ENCODE peak calls at places on chromosomes 2 and 18, in four cellular contexts. One of them, this sample, is unnamed.

GRCh38 chr2:237909075-237909695 is 49.8 kb downstream of the RAMP1 start:
- DNase-seq in colonic mucosa: no peak
- DNase-seq in RWPE1: no peak
- DNase-seq in cardiac fibroblast: no peak
- DNase-seq in this sample: no peak

GRCh38 chr2:225056330-225057073 is 14.2 kb upstream of the DOCK10 start:
- DNase-seq in colonic mucosa: no peak
- DNase-seq in cardiac fibroblast: peak; percentile 55
- DNase-seq in RWPE1: peak; percentile 25
- DNase-seq in this sample: peak; percentile 43

GRCh38 chr18:12886498-12887126 is 2.6 kb upstream of the PTPN2 start:
- DNase-seq in colonic mucosa: no peak
- DNase-seq in RWPE1: no peak
- DNase-seq in cardiac fibroblast: peak; percentile 38
- DNase-seq in this sample: no peak

GRCh38 chr2:207528980-207529329 is 807 bp upstream of the CREB1 start:
- DNase-seq in colonic mucosa: peak; percentile 49
- DNase-seq in RWPE1: peak; percentile 55
- DNase-seq in cardiac fibroblast: peak; percentile 53
- DNase-seq in this sample: peak; percentile 21

GRCh38 chr2:120342451-120342850 is 3.5 kb upstream of the INHBB start:
- DNase-seq in colonic mucosa: no peak
- DNase-seq in cardiac fibroblast: no peak
- DNase-seq in RWPE1: no peak
- DNase-seq in this sample: no peak

GRCh38 chr18:78420116-78420515 is 559.5 kb upstream of the SALL3 start:
- DNase-seq in cardiac fibroblast: no peak
- DNase-seq in RWPE1: no peak
- DNase-seq in colonic mucosa: no peak
- DNase-seq in this sample: no peak

GRCh38 chr2:163888591-163888990 is 152.8 kb upstream of the FIGN start:
- DNase-seq in colonic mucosa: no peak
- DNase-seq in RWPE1: no peak
- DNase-seq in cardiac fibroblast: no peak
- DNase-seq in this sample: no peak

GRCh38 chr18:10892801-10893595 is 256.4 kb downstream of the PIEZO2 start:
- DNase-seq in cardiac fibroblast: peak; percentile 23
- DNase-seq in colonic mucosa: no peak
- DNase-seq in RWPE1: no peak
- DNase-seq in this sample: no peak

GRCh38 chr2:1672738-1673137 is 71.6 kb downstream of the PXDN start:
- DNase-seq in colonic mucosa: no peak
- DNase-seq in RWPE1: no peak
- DNase-seq in cardiac fibroblast: no peak
- DNase-seq in this sample: no peak

GRCh38 chr2:171505374-171505773 is 16.9 kb upstream of the CYBRD1 start:
- DNase-seq in cardiac fibroblast: peak; percentile 14
- DNase-seq in colonic mucosa: no peak
- DNase-seq in RWPE1: no peak
- DNase-seq in this sample: peak; percentile 15

GRCh38 chr2:232363784-232364615 is 14.6 kb upstream of the ALPP start:
- DNase-seq in cardiac fibroblast: no peak
- DNase-seq in RWPE1: no peak
- DNase-seq in colonic mucosa: no peak
- DNase-seq in this sample: no peak

GRCh38 chr2:72917138-72917874 is at the start of gene EMX1:
- DNase-seq in colonic mucosa: peak; percentile 84
- DNase-seq in cardiac fibroblast: no peak
- DNase-seq in RWPE1: peak; percentile 74
- DNase-seq in this sample: no peak

GRCh38 chr2:109336296-109336695 is 207.3 kb downstream of the SH3RF3 start:
- DNase-seq in RWPE1: no peak
- DNase-seq in colonic mucosa: no peak
- DNase-seq in cardiac fibroblast: no peak
- DNase-seq in this sample: no peak

GRCh38 chr2:216373896-216374295 is 1.6 kb upstream of the MARCHF4 start:
- DNase-seq in cardiac fibroblast: no peak
- DNase-seq in RWPE1: no peak
- DNase-seq in colonic mucosa: no peak
- DNase-seq in this sample: no peak

GRCh38 chr2:48435909-48436308 is 94.0 kb upstream of the STON1 start:
- DNase-seq in colonic mucosa: no peak
- DNase-seq in RWPE1: no peak
- DNase-seq in cardiac fibroblast: peak; percentile 20
- DNase-seq in this sample: peak; percentile 28

GRCh38 chr2:223032187-223033142 is 19.5 kb upstream of the KCNE4 start:
- DNase-seq in RWPE1: no peak
- DNase-seq in colonic mucosa: no peak
- DNase-seq in cardiac fibroblast: peak; percentile 18
- DNase-seq in this sample: peak; percentile 23

GRCh38 chr2:41283079-41283765 is 764.6 kb upstream of the PKDCC start:
- DNase-seq in colonic mucosa: no peak
- DNase-seq in cardiac fibroblast: no peak
- DNase-seq in RWPE1: no peak
- DNase-seq in this sample: no peak

GRCh38 chr2:126715111-126715510 is 59.2 kb downstream of the GYPC start:
- DNase-seq in colonic mucosa: no peak
- DNase-seq in cardiac fibroblast: no peak
- DNase-seq in RWPE1: no peak
- DNase-seq in this sample: no peak

GRCh38 chr2:222708274-222708710 is 36.8 kb downstream of the MOGAT1 start:
- DNase-seq in cardiac fibroblast: peak; percentile 87
- DNase-seq in RWPE1: peak; percentile 53
- DNase-seq in colonic mucosa: peak; percentile 87
- DNase-seq in this sample: peak; percentile 65

GRCh38 chr2:110114007-110114591 is 1.5 kb downstream of the MALL start:
- DNase-seq in cardiac fibroblast: no peak
- DNase-seq in colonic mucosa: peak; percentile 93
- DNase-seq in RWPE1: peak; percentile 61
- DNase-seq in this sample: peak; percentile 37

GRCh38 chr2:24049485-24050021 is at the start of gene FKBP1B:
- DNase-seq in colonic mucosa: peak; percentile 83
- DNase-seq in RWPE1: peak; percentile 51
- DNase-seq in cardiac fibroblast: peak; percentile 52
- DNase-seq in this sample: peak; percentile 22

GRCh38 chr18:79749251-79750191 is 48.2 kb upstream of the KCNG2 start:
- DNase-seq in cardiac fibroblast: no peak
- DNase-seq in RWPE1: no peak
- DNase-seq in colonic mucosa: no peak
- DNase-seq in this sample: no peak

GRCh38 chr18:6728809-6729246 is 688 bp upstream of the ARHGAP28 start:
- DNase-seq in colonic mucosa: no peak
- DNase-seq in cardiac fibroblast: no peak
- DNase-seq in RWPE1: no peak
- DNase-seq in this sample: no peak

GRCh38 chr2:64646007-64646880 is 7.5 kb downstream of the SERTAD2 start:
- DNase-seq in colonic mucosa: peak; percentile 96
- DNase-seq in RWPE1: no peak
- DNase-seq in cardiac fibroblast: peak; percentile 87
- DNase-seq in this sample: peak; percentile 47

GRCh38 chr2:10811552-10811951 is 1.0 kb downstream of the PDIA6 start:
- DNase-seq in colonic mucosa: no peak
- DNase-seq in RWPE1: no peak
- DNase-seq in cardiac fibroblast: peak; percentile 31
- DNase-seq in this sample: no peak

GRCh38 chr2:6224267-6224666 is 532.1 kb downstream of the SOX11 start:
- DNase-seq in RWPE1: no peak
- DNase-seq in colonic mucosa: no peak
- DNase-seq in cardiac fibroblast: no peak
- DNase-seq in this sample: no peak

GRCh38 chr2:215747244-215747620 is 266.1 kb downstream of the MREG start:
- DNase-seq in cardiac fibroblast: peak; percentile 63
- DNase-seq in colonic mucosa: no peak
- DNase-seq in RWPE1: no peak
- DNase-seq in this sample: no peak

GRCh38 chr2:241608881-241609280 is 28.1 kb downstream of the THAP4 start:
- DNase-seq in colonic mucosa: no peak
- DNase-seq in RWPE1: no peak
- DNase-seq in cardiac fibroblast: no peak
- DNase-seq in this sample: no peak

GRCh38 chr2:241611062-241611461 is 25.9 kb downstream of the THAP4 start:
- DNase-seq in cardiac fibroblast: no peak
- DNase-seq in RWPE1: no peak
- DNase-seq in colonic mucosa: no peak
- DNase-seq in this sample: no peak

GRCh38 chr2:241612156-241613017 is 24.6 kb downstream of the THAP4 start:
- DNase-seq in colonic mucosa: no peak
- DNase-seq in RWPE1: no peak
- DNase-seq in cardiac fibroblast: no peak
- DNase-seq in this sample: no peak

GRCh38 chr2:241607162-241607885 is 29.6 kb downstream of the THAP4 start:
- DNase-seq in cardiac fibroblast: no peak
- DNase-seq in colonic mucosa: no peak
- DNase-seq in RWPE1: no peak
- DNase-seq in this sample: no peak

GRCh38 chr2:241609859-241610793 is 26.8 kb downstream of the THAP4 start:
- DNase-seq in cardiac fibroblast: peak; percentile 81
- DNase-seq in colonic mucosa: peak; percentile 91
- DNase-seq in RWPE1: peak; percentile 80
- DNase-seq in this sample: peak; percentile 81
- TF ChIP-seq CTCF in cardiac fibroblast: peak; percentile 28
- TF ChIP-seq CTCF in colonic mucosa: peak; percentile 56
- TF ChIP-seq CTCF in RWPE1: peak; percentile 77
- TF ChIP-seq CTCF in this sample: peak; percentile 81

GRCh38 chr18:44096016-44096415 is 584.7 kb upstream of the SETBP1 start:
- DNase-seq in colonic mucosa: no peak
- DNase-seq in RWPE1: no peak
- DNase-seq in cardiac fibroblast: peak; percentile 65
- DNase-seq in this sample: no peak

GRCh38 chr18:44093253-44093652 is 587.4 kb upstream of the SETBP1 start:
- DNase-seq in colonic mucosa: no peak
- DNase-seq in cardiac fibroblast: peak; percentile 39
- DNase-seq in RWPE1: no peak
- DNase-seq in this sample: no peak

DNA sequence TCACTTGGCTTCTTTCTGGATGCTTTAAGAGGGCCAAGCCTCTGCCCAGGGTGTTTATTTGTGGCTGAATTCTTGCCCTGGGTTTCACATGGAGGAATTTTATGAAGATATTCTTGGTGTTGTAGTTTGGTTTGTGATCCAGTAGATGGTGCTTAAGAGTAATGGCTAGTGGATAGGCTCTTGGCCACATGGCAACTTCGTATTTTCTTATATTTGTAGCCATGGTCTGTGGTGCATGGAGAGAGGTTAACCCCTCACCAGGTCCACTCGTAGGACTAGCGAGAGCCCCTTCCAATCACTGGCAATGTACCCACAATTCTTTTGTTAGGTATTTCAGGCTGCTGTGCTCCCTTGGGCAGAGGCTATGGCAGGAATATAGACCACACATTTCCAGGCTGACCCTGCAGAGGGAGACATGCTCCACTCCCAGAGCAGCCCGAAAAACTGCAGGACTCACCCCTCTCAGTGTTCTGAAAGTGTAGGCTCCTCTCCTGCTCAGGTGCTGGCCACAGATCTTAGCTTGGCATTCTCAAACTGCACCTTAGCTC is 582.1 kb upstream of the SETBP1 start:
- DNase-seq in cardiac fibroblast: peak; percentile 62
- DNase-seq in RWPE1: no peak
- DNase-seq in colonic mucosa: no peak
- DNase-seq in this sample: no peak
- TF ChIP-seq CTCF in cardiac fibroblast: peak; percentile 19
- TF ChIP-seq CTCF in RWPE1: no peak
- TF ChIP-seq CTCF in colonic mucosa: peak; percentile 34
- TF ChIP-seq CTCF in this sample: peak; percentile 37

GRCh38 chr2:230865766-230866703 is 1.3 kb downstream of the ITM2C start:
- DNase-seq in RWPE1: no peak
- DNase-seq in cardiac fibroblast: no peak
- DNase-seq in colonic mucosa: peak; percentile 91
- DNase-seq in this sample: no peak
- TF ChIP-seq CTCF in RWPE1: no peak
- TF ChIP-seq CTCF in cardiac fibroblast: peak; percentile 9
- TF ChIP-seq CTCF in colonic mucosa: no peak
- TF ChIP-seq CTCF in this sample: peak; percentile 25

GRCh38 chr18:47997338-47997780 is 66.9 kb upstream of the SMAD2 start:
- DNase-seq in cardiac fibroblast: peak; percentile 23
- DNase-seq in RWPE1: no peak
- DNase-seq in colonic mucosa: no peak
- DNase-seq in this sample: no peak
- TF ChIP-seq CTCF in cardiac fibroblast: peak; percentile 50
- TF ChIP-seq CTCF in RWPE1: peak; percentile 48
- TF ChIP-seq CTCF in colonic mucosa: peak; percentile 24
- TF ChIP-seq CTCF in this sample: peak; percentile 80

GRCh38 chr2:219058541-219059374 is 2.0 kb downstream of the IHH start:
- DNase-seq in cardiac fibroblast: no peak
- DNase-seq in RWPE1: no peak
- DNase-seq in colonic mucosa: peak; percentile 80
- DNase-seq in this sample: peak; percentile 19
- TF ChIP-seq CTCF in cardiac fibroblast: no peak
- TF ChIP-seq CTCF in RWPE1: no peak
- TF ChIP-seq CTCF in colonic mucosa: no peak
- TF ChIP-seq CTCF in this sample: no peak

DNA sequence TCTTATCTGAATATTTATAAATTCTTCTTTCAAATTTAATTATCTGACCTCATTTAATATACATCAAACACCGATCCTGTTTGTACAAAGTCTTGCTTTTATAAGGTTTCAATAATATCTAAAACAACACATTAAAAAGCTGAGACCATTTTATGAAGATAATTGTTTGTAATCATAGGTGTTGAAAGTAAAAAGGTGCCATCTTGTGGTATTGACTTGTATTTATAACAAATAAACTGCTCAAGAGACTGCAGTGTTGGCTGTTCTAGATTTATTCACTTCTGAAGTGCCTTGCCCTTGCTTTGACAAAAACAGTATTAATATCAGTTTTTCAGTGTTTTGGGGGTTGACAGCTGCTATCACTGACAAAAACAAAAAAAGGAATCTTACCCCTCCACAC is 286.8 kb upstream of the HNMT start:
- DNase-seq in colonic mucosa: no peak
- DNase-seq in RWPE1: no peak
- DNase-seq in cardiac fibroblast: peak; percentile 3
- DNase-seq in this sample: no peak
- TF ChIP-seq CTCF in colonic mucosa: no peak
- TF ChIP-seq CTCF in RWPE1: peak; percentile 15
- TF ChIP-seq CTCF in cardiac fibroblast: no peak
- TF ChIP-seq CTCF in this sample: peak; percentile 35

DNA sequence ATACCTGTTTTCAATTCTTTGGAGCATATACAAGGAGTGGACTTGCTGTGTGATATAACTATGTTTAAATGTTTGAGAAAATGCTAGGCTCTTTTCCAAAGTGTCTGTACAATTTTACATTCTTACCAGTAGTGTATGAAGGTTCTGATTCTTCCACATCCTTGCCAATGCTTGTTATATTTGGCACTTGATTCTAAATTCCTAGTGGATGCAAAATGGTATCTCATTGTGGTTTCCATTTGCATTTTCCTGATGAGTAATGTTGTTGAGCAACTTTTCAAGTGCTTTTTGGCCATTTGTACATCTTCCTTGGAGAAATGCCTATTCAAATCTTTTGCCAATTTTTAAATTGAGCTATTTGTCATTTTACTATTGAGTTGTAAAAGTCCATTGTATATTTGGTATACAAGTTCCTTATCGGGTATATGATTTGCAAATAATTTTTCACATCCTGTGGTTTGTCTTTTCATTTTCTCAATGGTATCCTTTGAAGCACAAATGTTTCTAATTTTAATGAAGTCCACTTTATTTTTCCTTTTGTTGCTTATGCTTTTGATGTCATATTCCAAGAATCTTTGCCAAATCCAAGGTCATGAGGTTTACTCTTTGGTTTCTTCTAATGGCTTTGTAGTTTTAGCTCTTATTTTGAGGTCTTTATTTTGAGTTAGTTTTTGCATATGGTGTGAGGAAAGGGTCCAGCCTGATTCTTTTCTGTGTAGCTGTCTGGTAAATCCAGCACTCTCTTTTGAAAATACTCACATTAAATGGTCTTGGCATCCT is 33.2 kb upstream of the CWC22 start:
- DNase-seq in cardiac fibroblast: peak; percentile 95
- DNase-seq in RWPE1: peak; percentile 15
- DNase-seq in colonic mucosa: no peak
- DNase-seq in this sample: peak; percentile 97
- TF ChIP-seq CTCF in cardiac fibroblast: peak; percentile 30
- TF ChIP-seq CTCF in RWPE1: peak; percentile 34
- TF ChIP-seq CTCF in colonic mucosa: no peak
- TF ChIP-seq CTCF in this sample: peak; percentile 61